ENCODE peak calls at places on chromosomes 13 and 19, in six cellular contexts. One of them, this sample, is unnamed.

GRCh38 chr13:33186851-33187250 is 98.7 kb downstream of the STARD13 start:
- DNase-seq in colonic mucosa: no peak
- DNase-seq in B cell: no peak
- DNase-seq in cardiac muscle cell: no peak
- DNase-seq in OCI-LY7: no peak
- DNase-seq in brain microvascular endothelial cell: peak
- DNase-seq in this sample: no peak

GRCh38 chr13:42548731-42549554 is 25.0 kb upstream of the TNFSF11 start:
- DNase-seq in colonic mucosa: no peak
- DNase-seq in brain microvascular endothelial cell: peak
- DNase-seq in OCI-LY7: peak
- DNase-seq in B cell: peak
- DNase-seq in cardiac muscle cell: no peak
- DNase-seq in this sample: peak

GRCh38 chr13:27712421-27712820 is 79.9 kb upstream of the GSX1 start:
- DNase-seq in OCI-LY7: peak
- DNase-seq in brain microvascular endothelial cell: peak
- DNase-seq in cardiac muscle cell: peak
- DNase-seq in colonic mucosa: no peak
- DNase-seq in B cell: peak
- DNase-seq in this sample: no peak

GRCh38 chr19:4376245-4376990 is 23.9 kb downstream of the SH3GL1 start:
- DNase-seq in OCI-LY7: no peak
- DNase-seq in colonic mucosa: no peak
- DNase-seq in B cell: no peak
- DNase-seq in brain microvascular endothelial cell: no peak
- DNase-seq in cardiac muscle cell: no peak
- DNase-seq in this sample: no peak

GRCh38 chr13:38636756-38637155 is 50.1 kb upstream of the FREM2 start:
- DNase-seq in OCI-LY7: no peak
- DNase-seq in colonic mucosa: peak
- DNase-seq in brain microvascular endothelial cell: no peak
- DNase-seq in cardiac muscle cell: no peak
- DNase-seq in B cell: no peak
- DNase-seq in this sample: no peak

GRCh38 chr19:44576843-44577565 is 36.4 kb upstream of the IGSF23 start:
- DNase-seq in cardiac muscle cell: peak
- DNase-seq in B cell: no peak
- DNase-seq in colonic mucosa: peak
- DNase-seq in OCI-LY7: peak
- DNase-seq in brain microvascular endothelial cell: peak
- DNase-seq in this sample: no peak

GRCh38 chr13:35953537-35954206 is 177.5 kb downstream of the DCLK1 start:
- DNase-seq in cardiac muscle cell: peak
- DNase-seq in B cell: no peak
- DNase-seq in OCI-LY7: peak
- DNase-seq in colonic mucosa: peak
- DNase-seq in brain microvascular endothelial cell: peak
- DNase-seq in this sample: peak

GRCh38 chr19:13163609-13164364 is 13.6 kb downstream of the IER2 start:
- DNase-seq in B cell: peak
- DNase-seq in cardiac muscle cell: peak
- DNase-seq in OCI-LY7: peak
- DNase-seq in brain microvascular endothelial cell: peak
- DNase-seq in colonic mucosa: peak
- DNase-seq in this sample: peak

GRCh38 chr13:36919833-36920611 is at the start of gene SMAD9:
- DNase-seq in brain microvascular endothelial cell: peak
- DNase-seq in colonic mucosa: peak
- DNase-seq in OCI-LY7: peak
- DNase-seq in cardiac muscle cell: peak
- DNase-seq in B cell: peak
- DNase-seq in this sample: peak

GRCh38 chr19:7605490-7606222 is 10.0 kb downstream of the CAMSAP3 start:
- DNase-seq in cardiac muscle cell: no peak
- DNase-seq in colonic mucosa: peak
- DNase-seq in brain microvascular endothelial cell: no peak
- DNase-seq in B cell: peak
- DNase-seq in OCI-LY7: peak
- DNase-seq in this sample: peak

GRCh38 chr19:5484398-5485285 is 29.4 kb downstream of the ZNRF4 start:
- DNase-seq in B cell: no peak
- DNase-seq in colonic mucosa: no peak
- DNase-seq in brain microvascular endothelial cell: no peak
- DNase-seq in OCI-LY7: no peak
- DNase-seq in cardiac muscle cell: peak
- DNase-seq in this sample: peak

GRCh38 chr13:110269509-110270185 is 37.3 kb downstream of the COL4A1 start:
- DNase-seq in OCI-LY7: no peak
- DNase-seq in cardiac muscle cell: no peak
- DNase-seq in B cell: no peak
- DNase-seq in brain microvascular endothelial cell: no peak
- DNase-seq in colonic mucosa: no peak
- DNase-seq in this sample: no peak

GRCh38 chr19:58366576-58367430 is 4.3 kb upstream of the ZNF497 start:
- DNase-seq in colonic mucosa: no peak
- DNase-seq in brain microvascular endothelial cell: no peak
- DNase-seq in OCI-LY7: no peak
- DNase-seq in B cell: peak
- DNase-seq in cardiac muscle cell: no peak
- DNase-seq in this sample: no peak

GRCh38 chr13:50357586-50358118 is 342.4 kb downstream of the KCNRG start:
- DNase-seq in B cell: no peak
- DNase-seq in OCI-LY7: no peak
- DNase-seq in brain microvascular endothelial cell: peak
- DNase-seq in cardiac muscle cell: no peak
- DNase-seq in colonic mucosa: no peak
- DNase-seq in this sample: peak

GRCh38 chr13:43196750-43197149 is 173.4 kb downstream of the DNAJC15 start:
- DNase-seq in OCI-LY7: no peak
- DNase-seq in B cell: no peak
- DNase-seq in brain microvascular endothelial cell: no peak
- DNase-seq in cardiac muscle cell: no peak
- DNase-seq in colonic mucosa: no peak
- DNase-seq in this sample: no peak

GRCh38 chr13:51938454-51938853 is 72.8 kb downstream of the ATP7B start:
- DNase-seq in OCI-LY7: no peak
- DNase-seq in cardiac muscle cell: no peak
- DNase-seq in B cell: no peak
- DNase-seq in colonic mucosa: no peak
- DNase-seq in brain microvascular endothelial cell: no peak
- DNase-seq in this sample: no peak

GRCh38 chr13:99005609-99006008 is 27.7 kb upstream of the DOCK9 start:
- DNase-seq in OCI-LY7: no peak
- DNase-seq in B cell: no peak
- DNase-seq in brain microvascular endothelial cell: no peak
- DNase-seq in cardiac muscle cell: no peak
- DNase-seq in colonic mucosa: no peak
- DNase-seq in this sample: no peak

GRCh38 chr13:100491164-100491847 is 97.3 kb downstream of the GGACT start:
- DNase-seq in colonic mucosa: no peak
- DNase-seq in brain microvascular endothelial cell: peak
- DNase-seq in OCI-LY7: no peak
- DNase-seq in B cell: no peak
- DNase-seq in cardiac muscle cell: no peak
- DNase-seq in this sample: no peak

GRCh38 chr19:1860133-1860775 is 3.1 kb downstream of the KLF16 start:
- DNase-seq in OCI-LY7: peak
- DNase-seq in cardiac muscle cell: peak
- DNase-seq in B cell: peak
- DNase-seq in brain microvascular endothelial cell: peak
- DNase-seq in colonic mucosa: peak
- DNase-seq in this sample: peak

GRCh38 chr19:41149831-41150230 is 35.6 kb downstream of the CYP2F1 start:
- DNase-seq in cardiac muscle cell: no peak
- DNase-seq in brain microvascular endothelial cell: no peak
- DNase-seq in B cell: no peak
- DNase-seq in OCI-LY7: no peak
- DNase-seq in colonic mucosa: no peak
- DNase-seq in this sample: no peak

DNA sequence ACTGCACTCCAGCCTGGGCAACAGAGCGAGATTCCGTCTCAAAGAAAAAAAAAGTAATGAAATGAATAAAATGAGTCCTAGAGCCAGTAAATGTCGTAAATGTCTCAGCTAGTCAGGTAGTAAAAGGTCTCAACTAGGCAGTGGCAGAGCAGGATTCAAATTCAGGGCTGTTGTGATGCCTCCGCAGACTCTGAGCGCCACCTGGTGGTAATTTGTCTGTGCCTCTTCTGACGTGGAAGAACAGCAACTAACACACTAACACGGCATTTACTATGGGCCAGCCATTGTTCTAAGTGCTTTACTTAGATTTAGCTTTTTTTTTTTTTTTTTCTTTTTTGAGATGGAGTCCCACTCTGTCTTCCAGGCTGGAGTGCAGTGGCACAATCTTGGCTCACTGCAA is 30.2 kb downstream of the CYP2F1 start:
- DNase-seq in brain microvascular endothelial cell: peak
- DNase-seq in colonic mucosa: peak
- DNase-seq in OCI-LY7: peak
- DNase-seq in cardiac muscle cell: peak
- DNase-seq in B cell: peak
- DNase-seq in this sample: peak
- TF ChIP-seq CTCF in brain microvascular endothelial cell: peak
- TF ChIP-seq CTCF in colonic mucosa: peak
- TF ChIP-seq CTCF in OCI-LY7: peak
- TF ChIP-seq CTCF in cardiac muscle cell: peak
- TF ChIP-seq CTCF in B cell: peak
- TF ChIP-seq CTCF in this sample: peak

DNA sequence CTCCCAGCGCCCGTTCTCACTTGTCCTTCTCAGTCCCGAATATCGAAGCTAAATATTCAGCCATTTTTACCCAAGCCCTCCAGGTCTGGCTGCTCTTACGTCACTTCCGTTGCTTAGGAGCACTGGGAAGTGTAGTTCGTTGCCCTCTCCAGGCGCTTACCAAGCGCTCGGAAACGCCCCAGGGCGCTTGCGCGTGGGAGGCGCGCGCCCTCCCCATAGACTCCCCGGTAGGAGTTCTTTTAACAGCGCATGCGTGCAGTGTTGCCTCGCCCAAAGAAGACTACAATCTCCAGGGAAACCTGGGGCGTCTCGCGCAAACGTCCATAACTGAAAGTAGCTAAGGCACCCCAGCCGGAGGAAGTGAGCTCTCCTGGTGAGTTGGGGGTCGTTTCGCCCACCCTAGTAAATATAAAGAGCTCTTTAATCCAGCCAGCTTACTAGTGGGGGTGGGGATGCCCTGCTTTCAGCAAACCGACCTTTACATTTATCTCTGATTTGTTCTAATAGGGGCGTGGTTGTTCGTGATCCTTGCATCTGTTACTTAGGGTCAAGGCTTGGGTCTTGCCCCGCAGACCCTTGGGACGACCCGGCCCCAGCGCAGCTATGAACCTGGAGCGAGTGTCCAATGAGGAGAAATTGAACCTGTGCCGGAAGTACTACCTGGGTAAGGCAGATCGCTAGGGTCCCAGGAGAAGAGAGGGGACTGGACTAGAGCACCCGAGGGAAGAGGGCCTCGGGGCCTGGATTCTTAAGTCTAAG is at the start of the genes PSENEN and U2AF1L4:
- DNase-seq in OCI-LY7: peak
- DNase-seq in colonic mucosa: peak
- DNase-seq in cardiac muscle cell: peak
- DNase-seq in brain microvascular endothelial cell: peak
- DNase-seq in B cell: peak
- DNase-seq in this sample: peak
- TF ChIP-seq CTCF in OCI-LY7: no peak
- TF ChIP-seq CTCF in colonic mucosa: no peak
- TF ChIP-seq CTCF in cardiac muscle cell: no peak
- TF ChIP-seq CTCF in brain microvascular endothelial cell: no peak
- TF ChIP-seq CTCF in B cell: no peak
- TF ChIP-seq CTCF in this sample: no peak

GRCh38 chr19:50666346-50667176 is 17.3 kb downstream of the C19orf81 start:
- DNase-seq in colonic mucosa: no peak
- DNase-seq in OCI-LY7: no peak
- DNase-seq in brain microvascular endothelial cell: no peak
- DNase-seq in B cell: no peak
- DNase-seq in cardiac muscle cell: no peak
- DNase-seq in this sample: no peak
- TF ChIP-seq CTCF in colonic mucosa: no peak
- TF ChIP-seq CTCF in OCI-LY7: no peak
- TF ChIP-seq CTCF in brain microvascular endothelial cell: no peak
- TF ChIP-seq CTCF in B cell: no peak
- TF ChIP-seq CTCF in cardiac muscle cell: no peak
- TF ChIP-seq CTCF in this sample: no peak

DNA sequence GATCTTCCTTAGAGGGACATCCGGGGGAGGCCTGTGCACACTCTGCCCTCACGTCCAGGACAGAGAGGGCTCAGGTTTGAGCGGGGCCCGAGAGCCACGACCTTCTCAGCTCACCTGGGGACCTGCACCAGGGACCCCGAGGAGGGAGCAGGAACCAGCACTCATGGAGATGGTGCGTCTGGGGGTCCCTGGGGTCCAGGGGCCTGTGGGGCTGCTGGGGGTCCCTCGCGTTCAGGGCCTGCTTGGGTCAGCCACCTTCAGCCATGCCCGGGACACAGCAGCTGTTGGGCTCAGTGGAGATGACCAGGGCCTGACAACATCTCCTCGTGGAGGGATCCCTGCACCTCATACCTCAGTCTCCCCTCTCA is 47.1 kb downstream of the TMEM255B start:
- DNase-seq in colonic mucosa: no peak
- DNase-seq in OCI-LY7: no peak
- DNase-seq in brain microvascular endothelial cell: no peak
- DNase-seq in cardiac muscle cell: no peak
- DNase-seq in B cell: no peak
- DNase-seq in this sample: no peak
- TF ChIP-seq CTCF in colonic mucosa: no peak
- TF ChIP-seq CTCF in OCI-LY7: no peak
- TF ChIP-seq CTCF in brain microvascular endothelial cell: no peak
- TF ChIP-seq CTCF in cardiac muscle cell: no peak
- TF ChIP-seq CTCF in B cell: no peak
- TF ChIP-seq CTCF in this sample: no peak

DNA sequence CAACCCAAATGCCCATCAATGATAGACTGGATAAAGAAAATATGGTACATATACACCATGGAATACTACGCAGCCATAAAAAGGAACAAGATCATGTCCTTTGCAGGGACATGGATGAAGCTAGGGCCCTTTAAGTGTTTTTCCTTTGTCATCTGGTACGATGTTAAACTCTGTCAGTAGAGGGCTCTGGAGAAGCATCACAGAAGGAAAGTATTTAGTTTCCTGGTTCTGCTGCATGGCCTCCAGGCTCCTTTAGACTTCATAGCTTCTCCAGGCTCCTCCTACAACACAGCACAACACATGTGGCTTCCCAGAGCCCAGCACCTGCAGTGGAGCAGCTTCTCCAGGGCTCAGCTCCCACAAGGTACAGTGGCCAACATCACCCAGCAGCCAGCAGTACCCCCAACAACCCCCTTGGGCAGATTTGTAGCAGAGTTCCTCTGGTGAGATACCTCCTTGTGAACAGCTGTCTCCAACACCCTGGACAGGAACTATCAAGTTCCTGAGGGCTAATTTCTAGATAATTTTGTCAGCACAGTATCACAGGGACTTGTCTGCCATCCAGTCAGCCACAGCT is 63.4 kb downstream of the KCTD12 start:
- DNase-seq in B cell: no peak
- DNase-seq in OCI-LY7: peak
- DNase-seq in cardiac muscle cell: no peak
- DNase-seq in brain microvascular endothelial cell: no peak
- DNase-seq in colonic mucosa: no peak
- DNase-seq in this sample: no peak
- TF ChIP-seq CTCF in B cell: no peak
- TF ChIP-seq CTCF in OCI-LY7: peak
- TF ChIP-seq CTCF in cardiac muscle cell: peak
- TF ChIP-seq CTCF in brain microvascular endothelial cell: peak
- TF ChIP-seq CTCF in colonic mucosa: peak
- TF ChIP-seq CTCF in this sample: no peak